ENCODE peak calls at places on chromosomes 16 and 17, in ten cellular contexts. A, N, E, W, Z, I, V, Y, H and C are unnamed samples.

GRCh38 chr17:10616502-10617119 is 40.5 kb downstream of the MYH3 start:
- DNase-seq in A (peak), N (peak), E (peak), W (peak), Z (peak), I (peak), V (peak), Y (peak), H (peak), C (peak)

GRCh38 chr16:67404740-67405226 is 11.5 kb upstream of the TPPP3 start:
- DNase-seq in A (no peak), N (no peak), E (no peak), W (peak), Z (no peak), I (no peak), V (no peak), Y (no peak), H (no peak), C (no peak)

GRCh38 chr17:45172541-45173286 is 11.0 kb downstream of the HEXIM2 start:
- DNase-seq in A (no peak), N (peak), E (peak), W (peak), Z (peak), I (peak), V (peak), Y (no peak), H (no peak), C (peak)

GRCh38 chr16:88195911-88196465 is 186.8 kb upstream of the ZNF469 start:
- DNase-seq in A (no peak), N (no peak), E (no peak), W (no peak), Z (no peak), I (no peak), V (no peak), Y (no peak), H (no peak), C (no peak)

GRCh38 chr17:57902800-57903759 is 52.1 kb downstream of the CUEDC1 start:
- DNase-seq in A (no peak), N (peak), E (peak), W (peak), Z (peak), I (peak), V (peak), Y (no peak), H (peak), C (peak)

GRCh38 chr17:1783834-1784611 is 22.2 kb downstream of the SERPINF1 start:
- DNase-seq in A (no peak), N (peak), E (peak), W (no peak), Z (peak), I (peak), V (peak), Y (no peak), H (peak), C (no peak)

GRCh38 chr17:14460502-14460901 is 159.6 kb downstream of the HS3ST3B1 start:
- DNase-seq in A (no peak), N (no peak), E (no peak), W (no peak), Z (no peak), I (no peak), V (no peak), Y (no peak), H (no peak), C (no peak)

GRCh38 chr16:27123795-27124194 is 57.1 kb downstream of the C16orf82 start:
- DNase-seq in A (no peak), N (no peak), E (no peak), W (no peak), Z (no peak), I (no peak), V (no peak), Y (no peak), H (no peak), C (no peak)

GRCh38 chr17:70261170-70261569 is 91.8 kb downstream of the KCNJ2 start:
- DNase-seq in A (no peak), N (no peak), E (no peak), W (no peak), Z (no peak), I (no peak), V (no peak), Y (no peak), H (no peak), C (no peak)

GRCh38 chr16:84948855-84949610 is 62.3 kb downstream of the ZDHHC7 start:
- DNase-seq in A (no peak), N (no peak), E (no peak), W (no peak), Z (no peak), I (no peak), V (no peak), Y (no peak), H (no peak), C (no peak)

GRCh38 chr17:48586355-48586924 is 3.6 kb downstream of the HOXB3 start:
- DNase-seq in A (no peak), N (no peak), E (no peak), W (peak), Z (no peak), I (no peak), V (no peak), Y (no peak), H (no peak), C (no peak)

GRCh38 chr16:57661510-57661909 is 6.6 kb upstream of the ADGRG3 start:
- DNase-seq in A (no peak), N (no peak), E (no peak), W (no peak), Z (no peak), I (no peak), V (no peak), Y (no peak), H (no peak), C (no peak)

GRCh38 chr17:83024205-83024971 is 55.0 kb upstream of the METRNL start:
- DNase-seq in A (no peak), N (no peak), E (no peak), W (no peak), Z (no peak), I (no peak), V (no peak), Y (no peak), H (no peak), C (no peak)

GRCh38 chr17:57671546-57672204 is 73.4 kb downstream of the CCDC182 start:
- DNase-seq in A (peak), N (peak), E (peak), W (peak), Z (peak), I (peak), V (peak), Y (peak), H (peak), C (peak)

GRCh38 chr17:75404739-75405364 is 626 bp downstream of the GRB2 start:
- DNase-seq in A (no peak), N (peak), E (peak), W (peak), Z (peak), I (peak), V (peak), Y (peak), H (no peak), C (peak)

GRCh38 chr16:72189865-72190371 is 18.0 kb upstream of the PMFBP1 start:
- DNase-seq in A (no peak), N (no peak), E (peak), W (peak), Z (peak), I (peak), V (no peak), Y (no peak), H (peak), C (no peak)

GRCh38 chr16:21957687-21958346 is 4.7 kb downstream of the UQCRC2 start:
- DNase-seq in A (no peak), N (no peak), E (no peak), W (no peak), Z (no peak), I (no peak), V (no peak), Y (no peak), H (no peak), C (no peak)

GRCh38 chr16:26382607-26383006 is 684.1 kb upstream of the C16orf82 start:
- DNase-seq in A (no peak), N (no peak), E (no peak), W (no peak), Z (no peak), I (no peak), V (no peak), Y (no peak), H (no peak), C (no peak)

GRCh38 chr17:57626520-57627210 is 118.4 kb downstream of the CCDC182 start:
- DNase-seq in A (no peak), N (no peak), E (no peak), W (no peak), Z (no peak), I (no peak), V (no peak), Y (no peak), H (no peak), C (no peak)